ENCODE peak calls at places on chromosomes 7 and 10, in six cellular contexts. A is non-pigmented ciliary epithelial cell, J is NCI-H82, O is HTR-8/SVneo, Z is memory B cell, L is NCI-H748 treated with DMSO at 0.1 percent for 48 hours. W is an unnamed sample.

GRCh38 chr7:5528815-5529442 is 105.3 kb upstream of the TNRC18 start:
- DNase-seq in L (no peak), Z (peak; percentile 35), J (no peak), A (no peak), O (no peak), W (no peak)

GRCh38 chr10:34651796-34652195 is 163.3 kb downstream of the PARD3 start:
- DNase-seq in A (no peak), Z (no peak), L (no peak), O (no peak), J (no peak), W (no peak)

GRCh38 chr7:65509368-65510186 is 135.9 kb downstream of the ZNF92 start:
- DNase-seq in Z (peak; percentile 28), A (no peak), O (no peak), J (peak; percentile 38), L (peak; percentile 28), W (no peak)

GRCh38 chr10:33332183-33333031 is 2.1 kb downstream of the NRP1 start:
- DNase-seq in A (no peak), L (no peak), O (no peak), J (peak; percentile 14), Z (no peak), W (no peak)

GRCh38 chr10:29578457-29578856 is 56.3 kb downstream of the SVIL start:
- DNase-seq in Z (no peak), J (no peak), L (no peak), A (no peak), O (no peak), W (no peak)

GRCh38 chr7:22445140-22445722 is 54.8 kb downstream of the STEAP1B start:
- DNase-seq in J (peak; percentile 19), L (no peak), A (no peak), Z (no peak), O (no peak), W (no peak)

GRCh38 chr10:104035107-104035816 is 50.4 kb downstream of the COL17A1 start:
- DNase-seq in O (no peak), Z (no peak), J (no peak), A (no peak), L (no peak), W (no peak)

GRCh38 chr10:102799691-102800435 is 37.4 kb downstream of the CYP17A1 start:
- DNase-seq in J (no peak), L (no peak), Z (no peak), O (no peak), A (no peak), W (no peak)

GRCh38 chr7:85522070-85522469 is 335.2 kb upstream of the SEMA3D start:
- DNase-seq in Z (no peak), O (no peak), A (no peak), L (no peak), J (no peak), W (no peak)

GRCh38 chr7:79782256-79782655 is 328.8 kb upstream of the MAGI2 start:
- DNase-seq in A (no peak), L (no peak), J (no peak), Z (no peak), O (no peak), W (no peak)

GRCh38 chr10:103458720-103459119 is at the start of gene CALHM1:
- DNase-seq in A (no peak), J (peak; percentile 46), O (no peak), Z (no peak), L (no peak), W (peak; percentile 4)

GRCh38 chr7:152527610-152528032 is 91.8 kb upstream of the KMT2C start:
- DNase-seq in A (no peak), L (no peak), J (no peak), O (no peak), Z (no peak), W (no peak)

GRCh38 chr10:126758867-126759266 is 88.4 kb upstream of the C10orf90 start:
- DNase-seq in O (no peak), Z (no peak), J (no peak), L (no peak), A (no peak), W (no peak)

GRCh38 chr10:72727128-72727527 is 35.2 kb downstream of the MCU start:
- DNase-seq in O (no peak), Z (no peak), A (no peak), L (no peak), J (no peak), W (no peak)

GRCh38 chr7:158996214-158997109 is 140.1 kb downstream of the DYNC2I1 start:
- DNase-seq in A (no peak), L (no peak), Z (no peak), O (no peak), J (no peak), W (no peak)

GRCh38 chr7:118720632-118721031 is 496.1 kb downstream of the ANKRD7 start:
- DNase-seq in A (no peak), O (no peak), J (no peak), L (no peak), Z (no peak), W (no peak)

GRCh38 chr7:148014473-148014872 is 576.1 kb upstream of the C7orf33 start:
- DNase-seq in Z (no peak), L (peak; percentile 94), J (no peak), A (no peak), O (no peak), W (peak; percentile 37)